ENCODE peak calls at places on chromosomes 12 and 14, in eight cellular contexts. L is occipital lobe; D is psoas muscle; W is stimulated activated CD8-positive, alpha-beta memory T cell treated with anti-CD3 and anti-CD28 coated beads, Interleukin-4, amount 100 ng/mL, for 1 hour; O is amniotic epithelial cell; M is H54; R is EH; N is brain microvascular endothelial cell. Y is an unnamed sample.

GRCh38 chr12:60205500-60205899 is 609.7 kb downstream of the SLC16A7 start:
- DNase-seq in L (no peak), D (no peak), W (no peak), O (peak; percentile 50), M (no peak), R (peak; percentile 47), N (no peak), Y (no peak)

GRCh38 chr12:115227137-115227615 is 543.2 kb upstream of the TBX3 start:
- DNase-seq in L (no peak), D (peak; percentile 90), W (no peak), O (peak; percentile 90), M (peak; percentile 68), R (peak; percentile 96), N (peak; percentile 68), Y (no peak)

GRCh38 chr12:65695077-65695865 is 129.0 kb upstream of the HMGA2 start:
- DNase-seq in L (no peak), D (no peak), W (no peak), O (peak; percentile 98), M (peak; percentile 47), R (peak; percentile 99), N (peak; percentile 99), Y (no peak)

GRCh38 chr14:74647834-74648361 is 35.9 kb upstream of the LTBP2 start:
- DNase-seq in L (no peak), D (no peak), W (no peak), O (no peak), M (no peak), R (peak; percentile 36), N (no peak), Y (no peak)

GRCh38 chr12:19008102-19008501 is 121.4 kb upstream of the PLEKHA5 start:
- DNase-seq in L (no peak), D (no peak), W (no peak), O (no peak), M (no peak), R (no peak), N (no peak), Y (no peak)

GRCh38 chr14:80269338-80269935 is 58.1 kb upstream of the DIO2 start:
- DNase-seq in L (no peak), D (no peak), W (no peak), O (peak; percentile 94), M (no peak), R (peak; percentile 54), N (peak; percentile 0), Y (no peak)

GRCh38 chr12:70719672-70720420 is 82.6 kb upstream of the PTPRB start:
- DNase-seq in L (no peak), D (peak; percentile 60), W (no peak), O (peak; percentile 18), M (no peak), R (peak; percentile 60), N (peak; percentile 46), Y (no peak)

GRCh38 chr14:49861581-49861922 is 9.0 kb upstream of the NEMF start:
- DNase-seq in L (peak; percentile 54), D (peak; percentile 68), W (no peak), O (peak; percentile 88), M (no peak), R (peak; percentile 97), N (peak; percentile 69), Y (no peak)

GRCh38 chr14:52117433-52117832 is 48.6 kb upstream of the NID2 start:
- DNase-seq in L (no peak), D (no peak), W (no peak), O (no peak), M (no peak), R (peak; percentile 83), N (peak; percentile 53), Y (no peak)

GRCh38 chr14:65170768-65171251 is 68.5 kb upstream of the MAX start:
- DNase-seq in L (peak; percentile 63), D (no peak), W (peak; percentile 0), O (peak; percentile 89), M (peak; percentile 52), R (peak; percentile 88), N (peak; percentile 80), Y (peak; percentile 19)

GRCh38 chr12:93461503-93461902 is 5.8 kb upstream of the MRPL42 start:
- DNase-seq in L (no peak), D (no peak), W (no peak), O (no peak), M (no peak), R (no peak), N (no peak), Y (no peak)

GRCh38 chr12:99916555-99916954 is 68.2 kb downstream of the ANKS1B start:
- DNase-seq in L (no peak), D (no peak), W (no peak), O (no peak), M (no peak), R (peak; percentile 33), N (no peak), Y (no peak)

GRCh38 chr14:67447033-67447381 is 35.0 kb upstream of the PLEK2 start:
- DNase-seq in L (no peak), D (no peak), W (no peak), O (no peak), M (no peak), R (no peak), N (no peak), Y (no peak)

GRCh38 chr14:38208825-38209562 is 1.3 kb downstream of the SSTR1 start:
- DNase-seq in L (no peak), D (peak; percentile 53), W (no peak), O (peak; percentile 61), M (no peak), R (peak; percentile 89), N (no peak), Y (peak; percentile 29)

GRCh38 chr14:32134448-32135070 is 57.5 kb downstream of the ARHGAP5 start:
- DNase-seq in L (no peak), D (no peak), W (no peak), O (peak; percentile 73), M (no peak), R (peak; percentile 90), N (peak; percentile 29), Y (no peak)

GRCh38 chr12:105935981-105936380 is 202.8 kb downstream of the NUAK1 start:
- DNase-seq in L (no peak), D (no peak), W (no peak), O (peak; percentile 33), M (no peak), R (peak; percentile 81), N (peak; percentile 47), Y (no peak)

GRCh38 chr12:25997401-25997973 is 39.0 kb downstream of the RASSF8 start:
- DNase-seq in L (no peak), D (no peak), W (no peak), O (peak; percentile 72), M (peak; percentile 27), R (peak; percentile 96), N (peak; percentile 83), Y (no peak)

GRCh38 chr12:81141220-81141619 is 63.3 kb downstream of the ACSS3 start:
- DNase-seq in L (no peak), D (no peak), W (no peak), O (no peak), M (no peak), R (no peak), N (no peak), Y (no peak)

GRCh38 chr12:15013634-15014169 is 40.9 kb downstream of the PDE6H start:
- DNase-seq in L (no peak), D (no peak), W (no peak), O (no peak), M (no peak), R (no peak), N (no peak), Y (no peak)

GRCh38 chr12:1356285-1356684 is 238.1 kb downstream of the FBXL14 start:
- DNase-seq in L (no peak), D (no peak), W (no peak), O (peak; percentile 19), M (no peak), R (no peak), N (no peak), Y (no peak)

GRCh38 chr14:100610511-100611217 is 23.4 kb upstream of the BEGAIN start:
- DNase-seq in L (no peak), D (no peak), W (no peak), O (peak; percentile 16), M (peak; percentile 96), R (no peak), N (no peak), Y (no peak)

GRCh38 chr14:90388437-90388836 is 8.4 kb upstream of the CALM1 start:
- DNase-seq in L (no peak), D (peak; percentile 65), W (no peak), O (peak; percentile 80), M (peak; percentile 78), R (peak; percentile 81), N (peak; percentile 76), Y (no peak)

GRCh38 chr12:131092911-131093901 is 139.5 kb downstream of the ADGRD1 start:
- DNase-seq in L (no peak), D (peak; percentile 36), W (no peak), O (no peak), M (no peak), R (peak; percentile 5), N (no peak), Y (no peak)